ENCODE peak calls at places on chromosomes 13 and 19, in five cellular contexts. U is RWPE1, F is pancreas, B is brain microvascular endothelial cell, W is psoas muscle. R is an unnamed sample.

GRCh38 chr13:34570954-34571353 is 371.1 kb upstream of the NBEA start:
- DNase-seq in U (no peak), F (no peak), B (no peak), W (no peak), R (no peak)

GRCh38 chr19:17703823-17704463 is 15.3 kb upstream of the MAP1S start:
- DNase-seq in U (no peak), F (peak; percentile 49), B (peak; percentile 36), W (peak; percentile 55), R (peak; percentile 81)

GRCh38 chr13:33299626-33300025 is 14.1 kb upstream of the STARD13 start:
- DNase-seq in U (no peak), F (no peak), B (no peak), W (no peak), R (no peak)

GRCh38 chr19:49954933-49955332 is 6.0 kb downstream of the SIGLEC11 start:
- DNase-seq in U (no peak), F (peak; percentile 63), B (no peak), W (no peak), R (no peak)

GRCh38 chr19:50167314-50167721 is 4.2 kb upstream of the IZUMO2 start:
- DNase-seq in U (no peak), F (peak; percentile 69), B (no peak), W (no peak), R (no peak)

GRCh38 chr19:23799321-23799720 is 40.6 kb upstream of the ZNF681 start:
- DNase-seq in U (no peak), F (no peak), B (no peak), W (no peak), R (no peak)

GRCh38 chr13:99371956-99372355 is 64.8 kb upstream of the GPR183 start:
- DNase-seq in U (no peak), F (no peak), B (no peak), W (no peak), R (no peak)

GRCh38 chr13:113657851-113658741 is at the start of gene ATP4B:
- DNase-seq in U (no peak), F (peak; percentile 6), B (no peak), W (no peak), R (peak; percentile 57)

GRCh38 chr19:56622374-56622773 is 20.6 kb upstream of the SMIM17 start:
- DNase-seq in U (no peak), F (no peak), B (no peak), W (no peak), R (no peak)

GRCh38 chr19:8221161-8221560 is 12.0 kb downstream of the CERS4 start:
- DNase-seq in U (no peak), F (no peak), B (no peak), W (no peak), R (no peak)

GRCh38 chr13:31747966-31748365 is 8.6 kb downstream of the RXFP2 start:
- DNase-seq in U (no peak), F (no peak), B (no peak), W (no peak), R (no peak)

GRCh38 chr13:47962237-47962636 is 38.8 kb downstream of the SUCLA2 start:
- DNase-seq in U (no peak), F (no peak), B (no peak), W (no peak), R (no peak)

GRCh38 chr19:3397266-3398022 is 31.1 kb downstream of the NFIC start:
- DNase-seq in U (peak; percentile 13), F (peak; percentile 50), B (no peak), W (no peak), R (peak; percentile 87)

GRCh38 chr13:107170270-107170931 is 602.5 kb upstream of the ARGLU1 start:
- DNase-seq in U (no peak), F (no peak), B (no peak), W (no peak), R (no peak)

GRCh38 chr19:48686103-48686502 is 9.7 kb upstream of the FUT2 start:
- DNase-seq in U (no peak), F (no peak), B (no peak), W (no peak), R (peak; percentile 21)

GRCh38 chr19:16325161-16325527 is 518 bp downstream of the KLF2 start:
- DNase-seq in U (no peak), F (no peak), B (no peak), W (peak; percentile 66), R (no peak)

GRCh38 chr19:9014809-9015208 is 4.6 kb upstream of the MUC16 start:
- DNase-seq in U (no peak), F (no peak), B (no peak), W (no peak), R (no peak)

GRCh38 chr13:98860491-98860890 is 108.0 kb upstream of the SLC15A1 start:
- DNase-seq in U (no peak), F (no peak), B (no peak), W (no peak), R (no peak)

GRCh38 chr19:8545743-8546142 is 31.5 kb downstream of the MYO1F start:
- DNase-seq in U (no peak), F (no peak), B (no peak), W (no peak), R (peak; percentile 10)

GRCh38 chr19:40612831-40613668 is 11.9 kb downstream of the LTBP4 start:
- DNase-seq in U (peak; percentile 90), F (peak; percentile 41), B (peak; percentile 57), W (no peak), R (peak; percentile 89)

GRCh38 chr13:113451951-113452421 is 1.3 kb downstream of the ADPRHL1 start:
- DNase-seq in U (no peak), F (no peak), B (no peak), W (peak; percentile 47), R (no peak)

GRCh38 chr19:12792048-12792852 is 964 bp downstream of the JUNB start:
- DNase-seq in U (no peak), F (peak; percentile 77), B (no peak), W (peak; percentile 75), R (peak; percentile 91)

GRCh38 chr13:51502206-51502651 is 49.4 kb upstream of the INTS6 start:
- DNase-seq in U (no peak), F (no peak), B (no peak), W (no peak), R (peak; percentile 86)

GRCh38 chr13:112968910-112969691 is at the start of gene MCF2L:
- DNase-seq in U (no peak), F (peak; percentile 69), B (no peak), W (no peak), R (peak; percentile 93)

GRCh38 chr19:17304386-17305047 is 1.2 kb upstream of the MRPL34 start:
- DNase-seq in U (no peak), F (no peak), B (no peak), W (no peak), R (peak; percentile 21)

GRCh38 chr19:18274303-18274775 is at the start of gene IQCN:
- DNase-seq in U (peak; percentile 50), F (peak; percentile 65), B (peak; percentile 29), W (no peak), R (peak; percentile 73)

GRCh38 chr19:45103625-45104319 is 10.8 kb downstream of the PPP1R37 start:
- DNase-seq in U (no peak), F (no peak), B (no peak), W (no peak), R (no peak)

GRCh38 chr19:53432088-53432661 is 391 bp downstream of the ZNF761 start:
- DNase-seq in U (peak; percentile 3), F (no peak), B (peak; percentile 0), W (peak; percentile 48), R (peak; percentile 83)

GRCh38 chr19:1220452-1221037 is 15.0 kb downstream of the STK11 start:
- DNase-seq in U (no peak), F (no peak), B (no peak), W (no peak), R (no peak)

GRCh38 chr13:49457221-49457620 is 13.1 kb downstream of the SETDB2 start:
- DNase-seq in U (no peak), F (no peak), B (no peak), W (no peak), R (no peak)

GRCh38 chr13:103006706-103007426 is 59.4 kb downstream of the SLC10A2 start:
- DNase-seq in U (no peak), F (no peak), B (no peak), W (no peak), R (no peak)

GRCh38 chr13:110524484-110525254 is 36.9 kb downstream of the RAB20 start:
- DNase-seq in U (peak; percentile 29), F (peak; percentile 41), B (no peak), W (peak; percentile 51), R (peak; percentile 55)

GRCh38 chr19:33438016-33438671 is 64.6 kb downstream of the CEBPG start:
- DNase-seq in U (no peak), F (no peak), B (no peak), W (no peak), R (peak; percentile 88)

GRCh38 chr19:40822161-40822560 is 23.2 kb downstream of the EGLN2 start:
- DNase-seq in U (no peak), F (peak; percentile 13), B (no peak), W (no peak), R (no peak)

GRCh38 chr13:28631792-28632191 is 27.1 kb upstream of the POMP start:
- DNase-seq in U (no peak), F (no peak), B (no peak), W (no peak), R (no peak)

GRCh38 chr19:15113245-15114152 is 6.3 kb downstream of the SYDE1 start:
- DNase-seq in U (no peak), F (no peak), B (no peak), W (peak; percentile 25), R (peak; percentile 76)
- H3K27ac ChIP-seq in U (peak overlapping the region; percentile 57), F (no peak overlapping the region), B (no peak overlapping the region), W (no peak overlapping the region), R (peak overlapping the region; percentile 56)

GRCh38 chr13:66689037-66689619 is 541.0 kb downstream of the PCDH9 start:
- DNase-seq in U (no peak), F (no peak), B (no peak), W (no peak), R (no peak)
- TF ChIP-seq CTCF in U (no peak), F (no peak), B (peak; percentile 34), W (peak; percentile 17), R (peak; percentile 37)

GRCh38 chr13:96948127-96948526 is 46.1 kb downstream of the OXGR1 start:
- DNase-seq in U (no peak), F (no peak), B (no peak), W (no peak), R (no peak)
- H3K27ac ChIP-seq in U (no peak overlapping the region), F (no peak overlapping the region), B (no peak overlapping the region), W (no peak overlapping the region), R (no peak overlapping the region)

DNA sequence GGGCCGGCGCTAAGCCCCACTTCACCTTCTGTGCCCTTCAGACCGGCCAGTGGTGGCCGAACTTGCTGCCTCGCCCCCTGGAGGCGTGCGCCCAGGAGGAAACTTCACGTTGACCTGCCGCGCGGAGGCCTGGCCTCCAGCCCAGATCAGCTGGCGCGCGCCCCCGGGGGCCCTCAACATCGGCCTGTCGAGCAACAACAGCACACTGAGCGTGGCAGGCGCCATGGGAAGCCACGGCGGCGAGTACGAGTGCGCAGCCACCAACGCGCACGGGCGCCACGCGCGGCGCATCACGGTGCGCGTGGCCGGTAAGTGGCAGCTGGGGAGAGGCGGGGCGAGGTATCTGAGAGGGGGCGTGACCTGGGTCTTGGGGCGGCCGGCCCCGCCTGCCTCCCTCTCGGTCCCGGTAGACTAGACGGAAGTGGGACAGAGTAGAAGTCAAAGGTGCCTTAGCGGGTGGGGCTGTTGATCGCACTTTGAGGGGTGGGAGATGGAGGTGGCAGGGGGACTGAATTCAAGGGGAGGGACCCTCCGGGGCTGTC is 5.6 kb downstream of the ICAM5 start:
- DNase-seq in U (no peak), F (no peak), B (no peak), W (no peak), R (peak; percentile 85)
- TF ChIP-seq CTCF in U (no peak), F (no peak), B (peak; percentile 29), W (no peak), R (no peak)